ENCODE peak calls at places on chromosomes 16 and 17, in four cellular contexts. Y is H9, J is IMR-90, K is H1. T is an unnamed sample.
A peak's percentile ranks its signal among the peaks of the same experiment; 100 is the strongest.

GRCh38 chr17:2392252-2393183 is 8.3 kb downstream of the MNT start:
- DNase-seq in Y (peak; percentile 97), J (peak; percentile 94), K (peak; percentile 83), T (peak; percentile 98)

GRCh38 chr17:54968954-54969400 is 412 bp downstream of the STXBP4 start:
- DNase-seq in Y (no peak), J (peak; percentile 50), K (no peak), T (no peak)

GRCh38 chr16:87321336-87322107 is 4.3 kb upstream of the C16orf95 start:
- DNase-seq in Y (no peak), J (no peak), K (no peak), T (no peak)

GRCh38 chr16:84699147-84699711 is 571 bp upstream of the USP10 start:
- DNase-seq in Y (no peak), J (no peak), K (no peak), T (no peak)

GRCh38 chr17:32341141-32341856 is 674 bp downstream of the C17orf75 start:
- DNase-seq in Y (no peak), J (no peak), K (no peak), T (peak; percentile 29)

GRCh38 chr16:69310479-69311114 is 553 bp upstream of the VPS4A start:
- DNase-seq in Y (no peak), J (no peak), K (no peak), T (no peak)

GRCh38 chr16:17367932-17368331 is 102.8 kb downstream of the XYLT1 start:
- DNase-seq in Y (peak; percentile 87), J (peak; percentile 61), K (peak; percentile 70), T (peak; percentile 96)

GRCh38 chr17:73231363-73231762 is 30.3 kb downstream of the CPSF4L start:
- DNase-seq in Y (no peak), J (peak; percentile 25), K (no peak), T (peak; percentile 51)

GRCh38 chr17:19867654-19868395 is at the start of gene ULK2:
- DNase-seq in Y (peak; percentile 78), J (peak; percentile 69), K (no peak), T (peak; percentile 83)

GRCh38 chr17:33284022-33284421 is 9.1 kb downstream of the ASIC2 start:
- DNase-seq in Y (no peak), J (peak; percentile 87), K (no peak), T (no peak)

GRCh38 chr17:36461330-36462110 is 25.0 kb upstream of the ZNHIT3 start:
- DNase-seq in Y (no peak), J (no peak), K (no peak), T (no peak)

GRCh38 chr16:29804455-29805231 is 1.7 kb upstream of the MAZ start:
- DNase-seq in Y (no peak), J (no peak), K (no peak), T (peak; percentile 40)

GRCh38 chr16:22314661-22315626 is 17.7 kb downstream of the POLR3E start:
- DNase-seq in Y (no peak), J (no peak), K (no peak), T (no peak)

GRCh38 chr16:68342620-68343019 is 31.8 kb downstream of the PRMT7 start:
- DNase-seq in Y (no peak), J (no peak), K (no peak), T (no peak)

GRCh38 chr16:69937465-69937951 is 13.6 kb upstream of the CLEC18A start:
- DNase-seq in Y (no peak), J (no peak), K (no peak), T (peak; percentile 41)

GRCh38 chr17:79214940-79215604 is 140.4 kb downstream of the ENGASE start:
- DNase-seq in Y (no peak), J (no peak), K (no peak), T (no peak)

GRCh38 chr16:56263711-56264608 is 72.7 kb downstream of the GNAO1 start:
- DNase-seq in Y (no peak), J (no peak), K (no peak), T (peak; percentile 41)

GRCh38 chr17:10798332-10798749 is 5.6 kb downstream of the TMEM238L start:
- DNase-seq in Y (no peak), J (no peak), K (no peak), T (no peak)

GRCh38 chr17:10799407-10799806 is 4.5 kb downstream of the TMEM238L start:
- DNase-seq in Y (no peak), J (no peak), K (no peak), T (no peak)

GRCh38 chr17:10798910-10799309 is 5.0 kb downstream of the TMEM238L start:
- DNase-seq in Y (no peak), J (no peak), K (no peak), T (no peak)

GRCh38 chr17:10793256-10793655 is 10.6 kb downstream of the TMEM238L start:
- DNase-seq in Y (no peak), J (no peak), K (no peak), T (no peak)

GRCh38 chr17:10797848-10798328 is 6.0 kb downstream of the TMEM238L start:
- DNase-seq in Y (no peak), J (no peak), K (no peak), T (peak; percentile 21)
- H4K5ac ChIP-seq in Y (no peak overlapping the region), J (no peak overlapping the region), K (no peak overlapping the region), T (no peak overlapping the region)

GRCh38 chr17:40461036-40461721 is 17.9 kb downstream of the IGFBP4 start:
- DNase-seq in Y (no peak), J (no peak), K (no peak), T (no peak)
- H4K5ac ChIP-seq in Y (no peak overlapping the region), J (no peak overlapping the region), K (no peak overlapping the region), T (no peak overlapping the region)

GRCh38 chr17:59378621-59379194 is 47.3 kb downstream of the YPEL2 start:
- DNase-seq in Y (no peak), J (peak; percentile 82), K (no peak), T (peak; percentile 93)

GRCh38 chr17:59377410-59377809 is 46.0 kb downstream of the YPEL2 start:
- DNase-seq in Y (no peak), J (peak; percentile 49), K (no peak), T (no peak)

GRCh38 chr17:59372138-59372751 is 40.8 kb downstream of the YPEL2 start:
- DNase-seq in Y (no peak), J (peak; percentile 54), K (no peak), T (no peak)

GRCh38 chr17:59373879-59374495 is 42.5 kb downstream of the YPEL2 start:
- DNase-seq in Y (no peak), J (peak; percentile 62), K (no peak), T (no peak)

DNA sequence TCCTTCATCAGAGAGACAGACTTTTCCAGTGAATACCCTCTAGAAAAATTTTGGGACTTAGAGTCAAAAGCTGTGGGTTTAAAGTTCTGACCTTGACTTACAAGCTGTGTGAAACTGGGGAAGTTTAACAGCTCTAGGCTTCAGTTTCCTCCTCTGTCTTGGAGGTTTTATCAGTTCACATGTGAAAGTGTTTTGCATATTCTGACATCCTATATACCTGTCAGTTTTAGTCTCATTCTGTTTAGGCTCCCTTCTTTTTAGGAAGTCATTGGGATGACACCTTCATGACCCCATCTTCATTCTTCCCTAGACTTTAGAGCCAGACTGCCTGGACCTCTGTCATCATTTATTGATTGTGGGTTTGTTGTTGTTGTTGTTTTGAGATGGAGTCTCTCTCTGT is 44.4 kb downstream of the YPEL2 start:
- DNase-seq in Y (no peak), J (no peak), K (no peak), T (no peak)
- H4K5ac ChIP-seq in Y (no peak overlapping the region), J (no peak overlapping the region), K (no peak overlapping the region), T (no peak overlapping the region)

GRCh38 chr17:44847581-44847980 is at the start of gene HIGD1B:
- DNase-seq in Y (no peak), J (no peak), K (no peak), T (no peak)
- H4K5ac ChIP-seq in Y (no peak within 1 kb of the TSS), J (no peak within 1 kb of the TSS), K (no peak within 1 kb of the TSS), T (no peak within 1 kb of the TSS)

T was measured in mesendoderm.